ENCODE peak calls at places on chromosomes 16 and 17, in six cellular contexts. One of them, this sample, is unnamed.

GRCh38 chr17:71071837-71072236 is 902.5 kb downstream of the KCNJ2 start:
- DNase-seq in WERI-Rb-1: no peak
- DNase-seq in mesendoderm: peak; percentile 42
- DNase-seq in GM23338: no peak
- DNase-seq in HL-60: no peak
- DNase-seq in fibroblast of the aortic adventitia: peak; percentile 91
- DNase-seq in this sample: no peak

GRCh38 chr17:13160281-13160680 is 142.5 kb upstream of the ELAC2 start:
- DNase-seq in WERI-Rb-1: no peak
- DNase-seq in mesendoderm: no peak
- DNase-seq in GM23338: no peak
- DNase-seq in HL-60: no peak
- DNase-seq in fibroblast of the aortic adventitia: no peak
- DNase-seq in this sample: no peak

GRCh38 chr17:47999612-48000011 is 28.7 kb downstream of the CDK5RAP3 start:
- DNase-seq in WERI-Rb-1: peak; percentile 73
- DNase-seq in mesendoderm: peak; percentile 49
- DNase-seq in GM23338: no peak
- DNase-seq in HL-60: peak; percentile 27
- DNase-seq in fibroblast of the aortic adventitia: no peak
- DNase-seq in this sample: peak; percentile 51

GRCh38 chr17:38752930-38753506 is 477 bp downstream of the PSMB3 start:
- DNase-seq in WERI-Rb-1: no peak
- DNase-seq in mesendoderm: no peak
- DNase-seq in GM23338: no peak
- DNase-seq in HL-60: no peak
- DNase-seq in fibroblast of the aortic adventitia: no peak
- DNase-seq in this sample: no peak

GRCh38 chr16:86363057-86363490 is 147.3 kb upstream of the FOXF1 start:
- DNase-seq in WERI-Rb-1: no peak
- DNase-seq in mesendoderm: peak; percentile 62
- DNase-seq in GM23338: no peak
- DNase-seq in HL-60: no peak
- DNase-seq in fibroblast of the aortic adventitia: peak; percentile 96
- DNase-seq in this sample: no peak

GRCh38 chr16:56753410-56753809 is 23.5 kb downstream of the NUP93 start:
- DNase-seq in WERI-Rb-1: no peak
- DNase-seq in mesendoderm: no peak
- DNase-seq in GM23338: no peak
- DNase-seq in HL-60: no peak
- DNase-seq in fibroblast of the aortic adventitia: peak; percentile 50
- DNase-seq in this sample: no peak

GRCh38 chr17:66021757-66022156 is 170.2 kb downstream of the CEP112 start:
- DNase-seq in WERI-Rb-1: no peak
- DNase-seq in mesendoderm: peak; percentile 10
- DNase-seq in GM23338: peak; percentile 29
- DNase-seq in HL-60: no peak
- DNase-seq in fibroblast of the aortic adventitia: no peak
- DNase-seq in this sample: no peak

GRCh38 chr16:52976539-52977167 is 76.0 kb downstream of the CHD9NB start:
- DNase-seq in WERI-Rb-1: peak; percentile 14
- DNase-seq in mesendoderm: peak; percentile 67
- DNase-seq in GM23338: peak; percentile 64
- DNase-seq in HL-60: peak; percentile 4
- DNase-seq in fibroblast of the aortic adventitia: peak; percentile 27
- DNase-seq in this sample: peak; percentile 24

GRCh38 chr17:79575229-79575628 is 35.6 kb downstream of the RBFOX3 start:
- DNase-seq in WERI-Rb-1: no peak
- DNase-seq in mesendoderm: no peak
- DNase-seq in GM23338: no peak
- DNase-seq in HL-60: no peak
- DNase-seq in fibroblast of the aortic adventitia: no peak
- DNase-seq in this sample: no peak

GRCh38 chr16:1953734-1954133 is 755 bp downstream of the RPL3L start:
- DNase-seq in WERI-Rb-1: no peak
- DNase-seq in mesendoderm: no peak
- DNase-seq in GM23338: no peak
- DNase-seq in HL-60: no peak
- DNase-seq in fibroblast of the aortic adventitia: no peak
- DNase-seq in this sample: no peak

GRCh38 chr17:3641717-3642486 is 5.3 kb downstream of the CTNS start:
- DNase-seq in WERI-Rb-1: no peak
- DNase-seq in mesendoderm: peak; percentile 63
- DNase-seq in GM23338: no peak
- DNase-seq in HL-60: no peak
- DNase-seq in fibroblast of the aortic adventitia: no peak
- DNase-seq in this sample: no peak

GRCh38 chr17:47197821-47198220 is 8.7 kb upstream of the CDC27 start:
- DNase-seq in WERI-Rb-1: no peak
- DNase-seq in mesendoderm: peak; percentile 15
- DNase-seq in GM23338: no peak
- DNase-seq in HL-60: no peak
- DNase-seq in fibroblast of the aortic adventitia: no peak
- DNase-seq in this sample: no peak

GRCh38 chr16:9159839-9160550 is 68.6 kb downstream of the HAPSTR1 start:
- DNase-seq in WERI-Rb-1: peak; percentile 96
- DNase-seq in mesendoderm: peak; percentile 86
- DNase-seq in GM23338: peak; percentile 93
- DNase-seq in HL-60: peak; percentile 61
- DNase-seq in fibroblast of the aortic adventitia: peak; percentile 69
- DNase-seq in this sample: peak; percentile 83

GRCh38 chr16:58501242-58502131 is 1.5 kb downstream of the NDRG4 start:
- DNase-seq in WERI-Rb-1: peak; percentile 80
- DNase-seq in mesendoderm: peak; percentile 91
- DNase-seq in GM23338: peak; percentile 92
- DNase-seq in HL-60: no peak
- DNase-seq in fibroblast of the aortic adventitia: no peak
- DNase-seq in this sample: peak; percentile 98

GRCh38 chr17:67148352-67148751 is 96.6 kb downstream of the HELZ start:
- DNase-seq in WERI-Rb-1: no peak
- DNase-seq in mesendoderm: peak; percentile 52
- DNase-seq in GM23338: no peak
- DNase-seq in HL-60: no peak
- DNase-seq in fibroblast of the aortic adventitia: no peak
- DNase-seq in this sample: no peak

GRCh38 chr17:67156269-67157199 is 88.5 kb downstream of the HELZ start:
- DNase-seq in WERI-Rb-1: no peak
- DNase-seq in mesendoderm: peak; percentile 30
- DNase-seq in GM23338: peak; percentile 22
- DNase-seq in HL-60: no peak
- DNase-seq in fibroblast of the aortic adventitia: no peak
- DNase-seq in this sample: peak; percentile 5

GRCh38 chr17:67152824-67153223 is 92.2 kb downstream of the HELZ start:
- DNase-seq in WERI-Rb-1: no peak
- DNase-seq in mesendoderm: no peak
- DNase-seq in GM23338: no peak
- DNase-seq in HL-60: no peak
- DNase-seq in fibroblast of the aortic adventitia: no peak
- DNase-seq in this sample: no peak

GRCh38 chr17:67150826-67151225 is 94.2 kb downstream of the HELZ start:
- DNase-seq in WERI-Rb-1: no peak
- DNase-seq in mesendoderm: no peak
- DNase-seq in GM23338: no peak
- DNase-seq in HL-60: no peak
- DNase-seq in fibroblast of the aortic adventitia: no peak
- DNase-seq in this sample: no peak

GRCh38 chr17:67151717-67152116 is 93.3 kb downstream of the HELZ start:
- DNase-seq in WERI-Rb-1: no peak
- DNase-seq in mesendoderm: no peak
- DNase-seq in GM23338: no peak
- DNase-seq in HL-60: no peak
- DNase-seq in fibroblast of the aortic adventitia: peak; percentile 34
- DNase-seq in this sample: no peak
- H3K4me3 ChIP-seq in WERI-Rb-1: no peak overlapping the region
- H3K4me3 ChIP-seq in mesendoderm: no peak overlapping the region
- H3K4me3 ChIP-seq in GM23338: no peak overlapping the region
- H3K4me3 ChIP-seq in HL-60: no peak overlapping the region
- H3K4me3 ChIP-seq in fibroblast of the aortic adventitia: no peak overlapping the region
- H3K4me3 ChIP-seq in this sample: no peak overlapping the region

DNA sequence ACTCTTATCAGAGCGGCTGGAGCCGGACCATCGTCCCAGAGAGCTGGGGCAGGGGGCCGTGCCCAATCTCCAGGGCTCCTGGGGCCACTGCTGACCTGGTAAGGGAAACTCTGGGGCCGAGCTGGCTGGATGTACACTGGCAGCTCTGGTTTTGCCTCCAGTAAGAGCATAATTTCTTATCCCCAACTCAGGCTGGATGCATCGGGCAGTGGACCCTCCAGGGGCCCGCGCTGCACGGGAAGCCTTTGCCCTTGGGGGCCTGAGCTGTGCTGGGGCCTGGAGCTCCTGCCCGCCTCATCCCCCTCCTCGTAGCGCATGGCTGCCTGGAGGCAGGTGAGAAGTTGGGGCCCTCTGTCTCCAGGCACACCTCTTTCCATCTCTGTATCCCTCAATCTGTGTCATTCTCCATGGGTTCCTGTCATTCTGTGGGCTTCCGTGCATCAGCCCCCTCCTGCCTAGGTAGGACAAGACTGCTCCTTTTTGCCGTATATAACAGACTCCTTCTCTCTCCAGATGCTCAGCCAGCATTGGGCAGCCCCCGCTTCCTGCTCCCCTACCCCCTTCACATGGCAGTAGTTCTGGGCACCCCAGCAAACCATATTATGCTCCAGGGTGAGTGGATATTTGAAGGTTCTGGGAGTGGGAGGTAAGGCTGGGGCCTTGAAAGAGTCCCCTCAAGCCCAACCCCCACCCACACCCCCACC is 9.4 kb upstream of the TMEM88 start:
- DNase-seq in WERI-Rb-1: no peak
- DNase-seq in mesendoderm: no peak
- DNase-seq in GM23338: no peak
- DNase-seq in HL-60: no peak
- DNase-seq in fibroblast of the aortic adventitia: no peak
- DNase-seq in this sample: peak; percentile 41
- H3K4me3 ChIP-seq in WERI-Rb-1: peak overlapping the region; percentile 58
- H3K4me3 ChIP-seq in mesendoderm: no peak overlapping the region
- H3K4me3 ChIP-seq in GM23338: peak overlapping the region; percentile 94
- H3K4me3 ChIP-seq in HL-60: peak overlapping the region; percentile 56
- H3K4me3 ChIP-seq in fibroblast of the aortic adventitia: peak overlapping the region; percentile 56
- H3K4me3 ChIP-seq in this sample: no peak overlapping the region

GRCh38 chr17:64401244-64401860 is 10.7 kb upstream of the PECAM1 start:
- DNase-seq in WERI-Rb-1: no peak
- DNase-seq in mesendoderm: no peak
- DNase-seq in GM23338: no peak
- DNase-seq in HL-60: no peak
- DNase-seq in fibroblast of the aortic adventitia: no peak
- DNase-seq in this sample: no peak

GRCh38 chr17:64400644-64401043 is 10.0 kb upstream of the PECAM1 start:
- DNase-seq in WERI-Rb-1: no peak
- DNase-seq in mesendoderm: no peak
- DNase-seq in GM23338: no peak
- DNase-seq in HL-60: no peak
- DNase-seq in fibroblast of the aortic adventitia: no peak
- DNase-seq in this sample: no peak

GRCh38 chr17:64399767-64400156 is 9.1 kb upstream of the PECAM1 start:
- DNase-seq in WERI-Rb-1: no peak
- DNase-seq in mesendoderm: no peak
- DNase-seq in GM23338: no peak
- DNase-seq in HL-60: no peak
- DNase-seq in fibroblast of the aortic adventitia: no peak
- DNase-seq in this sample: no peak

GRCh38 chr17:64399071-64399766 is 8.6 kb upstream of the PECAM1 start:
- DNase-seq in WERI-Rb-1: no peak
- DNase-seq in mesendoderm: no peak
- DNase-seq in GM23338: no peak
- DNase-seq in HL-60: no peak
- DNase-seq in fibroblast of the aortic adventitia: no peak
- DNase-seq in this sample: no peak

DNA sequence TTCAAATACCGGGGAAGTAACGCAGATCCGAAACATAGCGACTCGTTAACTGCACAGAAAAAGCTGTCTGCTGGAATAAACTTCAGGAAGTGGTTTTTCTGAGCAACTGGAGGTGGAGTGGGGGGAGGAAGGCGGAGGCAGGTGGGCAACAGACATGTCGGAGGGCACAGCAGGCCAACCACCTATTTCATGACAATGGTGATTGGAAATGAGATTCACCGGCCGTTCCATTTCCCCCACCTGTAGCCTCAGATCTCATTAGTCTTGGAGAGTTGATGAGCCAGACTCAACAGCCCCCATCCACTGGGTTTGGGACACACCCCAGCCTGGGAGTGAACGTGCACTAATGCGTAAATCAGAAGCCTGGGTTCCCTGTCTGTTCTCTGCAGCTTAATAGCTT is 7.7 kb upstream of the PECAM1 start:
- DNase-seq in WERI-Rb-1: no peak
- DNase-seq in mesendoderm: no peak
- DNase-seq in GM23338: no peak
- DNase-seq in HL-60: no peak
- DNase-seq in fibroblast of the aortic adventitia: no peak
- DNase-seq in this sample: no peak
- H3K4me3 ChIP-seq in WERI-Rb-1: no peak overlapping the region
- H3K4me3 ChIP-seq in mesendoderm: no peak overlapping the region
- H3K4me3 ChIP-seq in GM23338: no peak overlapping the region
- H3K4me3 ChIP-seq in HL-60: no peak overlapping the region
- H3K4me3 ChIP-seq in fibroblast of the aortic adventitia: no peak overlapping the region
- H3K4me3 ChIP-seq in this sample: no peak overlapping the region

DNA sequence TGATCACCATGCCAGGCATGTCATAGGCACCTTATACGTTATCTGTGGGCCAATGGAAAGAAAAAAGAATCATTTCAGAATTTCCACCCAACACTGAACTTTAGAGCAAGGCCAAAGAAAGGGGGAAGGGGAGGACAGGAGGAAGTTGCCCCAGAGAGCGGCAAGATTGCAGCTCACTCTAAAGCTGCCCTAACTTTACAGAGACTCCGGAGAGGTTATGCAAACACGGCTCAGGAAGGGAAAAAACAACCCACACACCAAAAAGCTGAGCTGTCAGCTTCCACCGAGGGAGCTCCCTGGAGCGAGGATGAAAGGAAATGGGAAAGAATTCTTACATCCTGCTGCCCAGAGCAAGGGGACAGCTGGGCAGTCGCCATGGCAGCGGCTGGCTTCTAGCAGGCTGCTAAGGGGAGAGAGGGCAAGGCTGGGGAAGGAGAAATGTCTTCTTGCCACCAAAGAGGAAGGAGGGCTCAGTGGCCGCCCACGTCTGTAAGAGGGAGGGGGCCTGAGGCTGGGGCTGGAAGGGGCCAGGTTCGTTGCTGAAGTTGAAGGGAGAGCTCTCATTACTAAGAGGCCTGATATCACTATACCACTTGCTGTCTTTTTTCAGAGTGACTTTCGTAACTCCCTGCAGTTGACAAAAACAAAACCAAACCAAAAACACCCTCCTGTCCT is 18.2 kb downstream of the COTL1 start:
- DNase-seq in WERI-Rb-1: peak; percentile 43
- DNase-seq in mesendoderm: peak; percentile 95
- DNase-seq in GM23338: peak; percentile 93
- DNase-seq in HL-60: peak; percentile 97
- DNase-seq in fibroblast of the aortic adventitia: peak; percentile 79
- DNase-seq in this sample: peak; percentile 86
- H3K4me3 ChIP-seq in WERI-Rb-1: no peak overlapping the region
- H3K4me3 ChIP-seq in mesendoderm: no peak overlapping the region
- H3K4me3 ChIP-seq in GM23338: peak overlapping the region; percentile 35
- H3K4me3 ChIP-seq in HL-60: peak overlapping the region; percentile 5
- H3K4me3 ChIP-seq in fibroblast of the aortic adventitia: peak overlapping the region; percentile 31
- H3K4me3 ChIP-seq in this sample: no peak overlapping the region